ENCODE peak calls at places on chromosome 15, in nine cellular contexts. Y is iris pigment epithelial cell; F is stromal cell of bone marrow; T is body of pancreas; H is pons; E is activated naive CD8-positive, alpha-beta T cell treated with anti-CD3 and anti-CD28 coated beads, Interleukin-2, amount 50 U/mL, for 24 hours; J is NCI-H345; A is AG08395; V is dorsolateral prefrontal cortex. K is an unnamed sample.

GRCh38 chr15:99476413-99477222 is 89.2 kb upstream of the MEF2A start:
- DNase-seq in V (peak; percentile 63), T (no peak), H (peak; percentile 58), F (peak; percentile 99), Y (peak; percentile 99), E (peak; percentile 41), A (peak; percentile 95), J (no peak), K (no peak)

GRCh38 chr15:37246856-37247255 is 146.5 kb upstream of the MEIS2 start:
- DNase-seq in T (no peak), H (no peak), Y (no peak), V (no peak), J (no peak), A (no peak), E (no peak), F (no peak), K (no peak)

GRCh38 chr15:68658151-68658550 is 79.4 kb downstream of the CORO2B start:
- DNase-seq in T (no peak), Y (no peak), H (no peak), E (no peak), F (no peak), V (peak; percentile 78), A (no peak), J (no peak), K (peak; percentile 12)

GRCh38 chr15:27576576-27576975 is 522.5 kb downstream of the OCA2 start:
- DNase-seq in H (no peak), J (no peak), F (no peak), A (no peak), T (no peak), E (no peak), V (no peak), Y (no peak), K (no peak)

GRCh38 chr15:88681610-88682221 is 42.9 kb downstream of the ISG20 start:
- DNase-seq in H (peak; percentile 69), F (no peak), T (peak; percentile 47), A (peak; percentile 51), Y (no peak), E (no peak), J (no peak), V (no peak), K (no peak)

GRCh38 chr15:85414495-85414894 is 34.1 kb downstream of the AKAP13 start:
- DNase-seq in T (no peak), E (no peak), F (no peak), J (no peak), Y (peak; percentile 46), A (peak; percentile 14), V (no peak), H (peak; percentile 71), K (no peak)

GRCh38 chr15:51621917-51622268 is 678 bp downstream of the DMXL2 start:
- DNase-seq in E (peak; percentile 45), Y (peak; percentile 76), T (peak; percentile 48), H (peak; percentile 67), A (peak; percentile 62), J (peak; percentile 21), F (peak; percentile 19), V (peak; percentile 59), K (peak; percentile 56)

GRCh38 chr15:46251873-46252272 is 617.0 kb downstream of the SQOR start:
- DNase-seq in E (no peak), V (no peak), Y (no peak), J (peak; percentile 20), T (no peak), A (no peak), F (no peak), H (no peak), K (peak; percentile 90)

GRCh38 chr15:65930134-65930533 is 60.8 kb downstream of the RAB11A start:
- DNase-seq in Y (no peak), V (no peak), T (no peak), F (no peak), J (peak; percentile 81), H (no peak), E (no peak), A (no peak), K (peak; percentile 90)

GRCh38 chr15:61545763-61546162 is 316.7 kb upstream of the RORA start:
- DNase-seq in H (no peak), E (no peak), F (no peak), J (no peak), V (no peak), A (no peak), Y (no peak), T (no peak), K (no peak)

GRCh38 chr15:57143511-57144078 is 225.2 kb downstream of the TCF12 start:
- DNase-seq in H (no peak), A (no peak), J (no peak), E (no peak), T (no peak), Y (no peak), F (no peak), V (no peak), K (no peak)

GRCh38 chr15:55277116-55277564 is 12.5 kb downstream of the RAB27A start:
- DNase-seq in Y (peak; percentile 60), F (no peak), A (no peak), T (no peak), J (no peak), E (peak; percentile 51), H (no peak), V (no peak), K (no peak)

GRCh38 chr15:68252925-68253534 is 23.5 kb upstream of the CLN6 start:
- DNase-seq in E (peak; percentile 18), H (peak; percentile 94), J (peak; percentile 47), Y (peak; percentile 80), V (peak; percentile 29), A (peak; percentile 74), F (peak; percentile 66), T (peak; percentile 36), K (peak; percentile 66)

GRCh38 chr15:95684693-95685115 is 645.8 kb upstream of the NR2F2 start:
- DNase-seq in H (no peak), J (no peak), T (no peak), V (no peak), Y (peak; percentile 95), E (no peak), F (peak; percentile 82), A (peak; percentile 59), K (no peak)

GRCh38 chr15:77579498-77580188 is 53.1 kb downstream of the LINGO1 start:
- DNase-seq in E (no peak), F (no peak), T (no peak), V (no peak), J (no peak), Y (no peak), A (no peak), H (no peak), K (no peak)